ENCODE peak calls at places on chromosomes 4 and X, in four cellular contexts. V is stimulated activated naive CD8-positive, alpha-beta T cell treated with anti-CD3 and anti-CD28 coated beads, Interleukin-15, Interleukin-2, amounts not matched to agents 100 U/mL and 50 U/mL, for 24 hours; H is heart right ventricle; F is HFFc6. K is an unnamed sample.
A peak's percentile ranks its signal among the peaks of the same experiment; 100 is the strongest.

GRCh38 chr4:145812902-145813301 is 125.7 kb downstream of the ZNF827 start:
- DNase-seq in V (no peak), H (no peak), F (no peak), K (no peak)

GRCh38 chr4:8393593-8394038 is 46.9 kb downstream of the ACOX3 start:
- DNase-seq in V (no peak), H (peak; percentile 74), F (peak; percentile 99), K (no peak)

GRCh38 chrX:72312311-72312940 is 6.7 kb upstream of the CITED1 start:
- DNase-seq in V (no peak), H (no peak), F (no peak), K (no peak)

GRCh38 chr4:7829687-7830580 is 109.7 kb downstream of the AFAP1 start:
- DNase-seq in V (no peak), H (no peak), F (no peak), K (no peak)

GRCh38 chr4:26860922-26861433 is 337 bp downstream of the STIM2 start:
- DNase-seq in V (peak; percentile 64), H (no peak), F (peak; percentile 47), K (no peak)

GRCh38 chr4:106775636-106776035 is 260.5 kb downstream of the DKK2 start:
- DNase-seq in V (no peak), H (no peak), F (no peak), K (peak; percentile 18)

GRCh38 chr4:166252487-166253402 is 379.7 kb downstream of the TLL1 start:
- DNase-seq in V (no peak), H (no peak), F (peak; percentile 18), K (peak; percentile 8)

GRCh38 chr4:156255608-156256007 is 301.9 kb upstream of the CTSO start:
- DNase-seq in V (no peak), H (no peak), F (no peak), K (no peak)

GRCh38 chr4:187017156-187017555 is 293.5 kb upstream of the FAT1 start:
- DNase-seq in V (no peak), H (no peak), F (no peak), K (no peak)

GRCh38 chr4:177384856-177385396 is 57.3 kb downstream of the AGA start:
- DNase-seq in V (no peak), H (no peak), F (no peak), K (no peak)

GRCh38 chrX:56785442-56785841 is 56.4 kb downstream of the NBDY start:
- DNase-seq in V (no peak), H (no peak), F (no peak), K (no peak)

GRCh38 chr4:42627887-42628646 is 28.8 kb downstream of the ATP8A1 start:
- DNase-seq in V (peak; percentile 50), H (peak; percentile 88), F (no peak), K (no peak)

GRCh38 chr4:127997534-127998388 is 32.6 kb downstream of the ABHD18 start:
- DNase-seq in V (peak; percentile 10), H (no peak), F (peak; percentile 32), K (no peak)

GRCh38 chrX:2500091-2500680 is 590 bp downstream of the DHRSX start:
- DNase-seq in V (peak; percentile 43), H (peak; percentile 43), F (peak; percentile 50), K (no peak)

GRCh38 chr4:186740822-186741221 is 17.2 kb upstream of the FAT1 start:
- DNase-seq in V (no peak), H (no peak), F (no peak), K (no peak)

GRCh38 chr4:64156253-64156652 is 253.0 kb downstream of the TECRL start:
- DNase-seq in V (no peak), H (no peak), F (no peak), K (no peak)

GRCh38 chr4:168593399-168593798 is 96.5 kb downstream of the PALLD start:
- DNase-seq in V (no peak), H (no peak), F (no peak), K (no peak)

GRCh38 chr4:180486342-180486741 is 1756.9 kb upstream of the TENM3 start:
- DNase-seq in V (no peak), H (no peak), F (no peak), K (no peak)

GRCh38 chrX:40759374-40759773 is 24.0 kb upstream of the MED14 start:
- DNase-seq in V (no peak), H (no peak), F (no peak), K (no peak)

GRCh38 chrX:103941201-103941975 is 21.0 kb upstream of the TMSB15B start:
- DNase-seq in V (no peak), H (no peak), F (peak; percentile 22), K (no peak)

GRCh38 chrX:103831803-103832544 is at the start of gene RAB9B:
- DNase-seq in V (peak; percentile 73), H (peak; percentile 20), F (no peak), K (no peak)

GRCh38 chrX:53288173-53288572 is 6.8 kb upstream of the IQSEC2 start:
- DNase-seq in V (peak; percentile 10), H (peak; percentile 54), F (no peak), K (no peak)

GRCh38 chr4:111535792-111536191 is 609.5 kb upstream of the FAM241A start:
- DNase-seq in V (no peak), H (no peak), F (no peak), K (no peak)

GRCh38 chr4:4762909-4763814 is 96.3 kb upstream of the MSX1 start:
- DNase-seq in V (peak; percentile 41), H (no peak), F (peak; percentile 54), K (peak; percentile 93)

GRCh38 chr4:139603576-139604387 is 47.8 kb upstream of the SETD7 start:
- DNase-seq in V (peak; percentile 27), H (peak; percentile 56), F (peak; percentile 58), K (no peak)

GRCh38 chr4:16608123-16608522 is 290.3 kb downstream of the LDB2 start:
- DNase-seq in V (no peak), H (no peak), F (peak; percentile 6), K (no peak)

GRCh38 chrX:54494970-54495813 is 842 bp downstream of the FGD1 start:
- DNase-seq in V (peak; percentile 3), H (no peak), F (no peak), K (no peak)

GRCh38 chr4:15382669-15383273 is 45.1 kb upstream of the C1QTNF7 start:
- DNase-seq in V (no peak), H (no peak), F (no peak), K (no peak)

GRCh38 chrX:115311666-115312065 is 22.2 kb downstream of the LUZP4 start:
- DNase-seq in V (no peak), H (peak; percentile 3), F (no peak), K (no peak)

GRCh38 chr4:149203256-149204001 is 612.2 kb downstream of the IQCM start:
- DNase-seq in V (no peak), H (peak; percentile 77), F (peak; percentile 8), K (no peak)

K was measured in SK-N-MC.